ENCODE peak calls at places on chromosomes 2 and 18, in five cellular contexts. One of them, this sample, is unnamed.

GRCh38 chr2:171410101-171410500 is 23.7 kb downstream of the METTL8 start:
- DNase-seq in IMR-90: peak
- DNase-seq in HepG2: no peak
- DNase-seq in GM12878: no peak
- DNase-seq in K562: no peak
- DNase-seq in this sample: no peak

GRCh38 chr2:11581129-11581796 is 47.4 kb downstream of the GREB1 start:
- DNase-seq in IMR-90: no peak
- DNase-seq in HepG2: no peak
- DNase-seq in GM12878: no peak
- DNase-seq in K562: no peak
- DNase-seq in this sample: no peak

GRCh38 chr18:79947881-79948610 is 3.4 kb downstream of the SLC66A2 start:
- DNase-seq in IMR-90: no peak
- DNase-seq in HepG2: peak
- DNase-seq in GM12878: no peak
- DNase-seq in K562: no peak
- DNase-seq in this sample: no peak

GRCh38 chr2:213766465-213766891 is 482.2 kb downstream of the SPAG16 start:
- DNase-seq in IMR-90: no peak
- DNase-seq in HepG2: no peak
- DNase-seq in GM12878: peak
- DNase-seq in K562: no peak
- DNase-seq in this sample: no peak

GRCh38 chr2:206915136-206915535 is 24.2 kb upstream of the CPO start:
- DNase-seq in IMR-90: peak
- DNase-seq in HepG2: peak
- DNase-seq in GM12878: no peak
- DNase-seq in K562: no peak
- DNase-seq in this sample: no peak

GRCh38 chr18:57649536-57650495 is 28.2 kb upstream of the NARS1 start:
- DNase-seq in IMR-90: peak
- DNase-seq in HepG2: no peak
- DNase-seq in GM12878: peak
- DNase-seq in K562: no peak
- DNase-seq in this sample: no peak

GRCh38 chr2:85032621-85033020 is 61.7 kb downstream of the KCMF1 start:
- DNase-seq in IMR-90: peak
- DNase-seq in HepG2: no peak
- DNase-seq in GM12878: no peak
- DNase-seq in K562: no peak
- DNase-seq in this sample: no peak

GRCh38 chr2:60380411-60380810 is 173.0 kb downstream of the BCL11A start:
- DNase-seq in IMR-90: no peak
- DNase-seq in HepG2: no peak
- DNase-seq in GM12878: no peak
- DNase-seq in K562: no peak
- DNase-seq in this sample: no peak

GRCh38 chr18:58455318-58455950 is 173.5 kb downstream of the ALPK2 start:
- DNase-seq in IMR-90: no peak
- DNase-seq in HepG2: no peak
- DNase-seq in GM12878: peak
- DNase-seq in K562: no peak
- DNase-seq in this sample: no peak

GRCh38 chr2:26043862-26044736 is 10.2 kb downstream of the RAB10 start:
- DNase-seq in IMR-90: no peak
- DNase-seq in HepG2: peak
- DNase-seq in GM12878: no peak
- DNase-seq in K562: no peak
- DNase-seq in this sample: no peak

GRCh38 chr2:199922856-199923255 is 11.8 kb downstream of the C2orf69 start:
- DNase-seq in IMR-90: no peak
- DNase-seq in HepG2: no peak
- DNase-seq in GM12878: no peak
- DNase-seq in K562: no peak
- DNase-seq in this sample: peak

GRCh38 chr2:241235396-241235795 is 46.9 kb downstream of the ANO7 start:
- DNase-seq in IMR-90: no peak
- DNase-seq in HepG2: no peak
- DNase-seq in GM12878: no peak
- DNase-seq in K562: no peak
- DNase-seq in this sample: no peak

GRCh38 chr2:52976132-52976949 is 791.3 kb upstream of the CHAC2 start:
- DNase-seq in IMR-90: peak
- DNase-seq in HepG2: no peak
- DNase-seq in GM12878: no peak
- DNase-seq in K562: no peak
- DNase-seq in this sample: no peak

GRCh38 chr2:71655498-71655897 is 202.1 kb downstream of the DYSF start:
- DNase-seq in IMR-90: no peak
- DNase-seq in HepG2: no peak
- DNase-seq in GM12878: no peak
- DNase-seq in K562: no peak
- DNase-seq in this sample: no peak

GRCh38 chr2:109533823-109534222 is 79.9 kb downstream of the SEPTIN10 start:
- DNase-seq in IMR-90: no peak
- DNase-seq in HepG2: no peak
- DNase-seq in GM12878: no peak
- DNase-seq in K562: no peak
- DNase-seq in this sample: no peak
- H3K9ac ChIP-seq in IMR-90: no peak
- H3K9ac ChIP-seq in HepG2: no peak
- H3K9ac ChIP-seq in GM12878: no peak
- H3K9ac ChIP-seq in K562: no peak
- H3K9ac ChIP-seq in this sample: no peak

DNA sequence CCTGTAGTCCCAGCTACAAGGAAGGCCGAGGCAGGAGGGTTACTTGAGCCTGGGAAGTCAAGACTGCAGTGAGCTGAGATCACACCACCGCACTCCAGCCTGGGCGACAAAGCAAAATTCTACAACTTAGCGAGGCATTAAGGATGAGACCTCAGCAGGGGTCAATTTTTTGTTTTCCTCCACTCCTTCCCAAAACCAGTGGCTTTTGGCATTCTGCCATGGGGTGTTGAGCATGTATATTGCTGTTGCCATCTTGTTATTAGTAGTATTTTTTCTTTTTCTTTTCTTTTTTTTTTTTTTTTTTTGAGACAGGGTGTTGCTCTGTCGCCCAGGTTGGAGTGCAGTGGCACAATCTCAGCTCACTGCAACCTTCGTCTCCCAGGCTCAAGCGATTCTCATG is 8.9 kb upstream of the GIGYF2 start:
- DNase-seq in IMR-90: no peak
- DNase-seq in HepG2: no peak
- DNase-seq in GM12878: no peak
- DNase-seq in K562: no peak
- DNase-seq in this sample: no peak
- TF ChIP-seq MXI1 in IMR-90: no peak
- TF ChIP-seq MXI1 in HepG2: no peak
- TF ChIP-seq MXI1 in GM12878: no peak
- TF ChIP-seq MXI1 in K562: no peak
- TF ChIP-seq MXI1 in this sample: no peak

GRCh38 chr2:149489452-149489851 is 98.1 kb downstream of the MMADHC start:
- DNase-seq in IMR-90: no peak
- DNase-seq in HepG2: no peak
- DNase-seq in GM12878: no peak
- DNase-seq in K562: no peak
- DNase-seq in this sample: no peak

GRCh38 chr2:149490296-149490695 is 97.3 kb downstream of the MMADHC start:
- DNase-seq in IMR-90: no peak
- DNase-seq in HepG2: no peak
- DNase-seq in GM12878: no peak
- DNase-seq in K562: no peak
- DNase-seq in this sample: peak

GRCh38 chr2:149486664-149487063 is 100.9 kb downstream of the MMADHC start:
- DNase-seq in IMR-90: no peak
- DNase-seq in HepG2: no peak
- DNase-seq in GM12878: no peak
- DNase-seq in K562: no peak
- DNase-seq in this sample: no peak

GRCh38 chr2:149487189-149487588 is 100.4 kb downstream of the MMADHC start:
- DNase-seq in IMR-90: no peak
- DNase-seq in HepG2: no peak
- DNase-seq in GM12878: no peak
- DNase-seq in K562: no peak
- DNase-seq in this sample: no peak

GRCh38 chr2:149488719-149489440 is 98.7 kb downstream of the MMADHC start:
- DNase-seq in IMR-90: no peak
- DNase-seq in HepG2: no peak
- DNase-seq in GM12878: no peak
- DNase-seq in K562: no peak
- DNase-seq in this sample: no peak
- H3K9ac ChIP-seq in IMR-90: no peak
- H3K9ac ChIP-seq in HepG2: no peak
- H3K9ac ChIP-seq in GM12878: no peak
- H3K9ac ChIP-seq in K562: no peak
- H3K9ac ChIP-seq in this sample: no peak

DNA sequence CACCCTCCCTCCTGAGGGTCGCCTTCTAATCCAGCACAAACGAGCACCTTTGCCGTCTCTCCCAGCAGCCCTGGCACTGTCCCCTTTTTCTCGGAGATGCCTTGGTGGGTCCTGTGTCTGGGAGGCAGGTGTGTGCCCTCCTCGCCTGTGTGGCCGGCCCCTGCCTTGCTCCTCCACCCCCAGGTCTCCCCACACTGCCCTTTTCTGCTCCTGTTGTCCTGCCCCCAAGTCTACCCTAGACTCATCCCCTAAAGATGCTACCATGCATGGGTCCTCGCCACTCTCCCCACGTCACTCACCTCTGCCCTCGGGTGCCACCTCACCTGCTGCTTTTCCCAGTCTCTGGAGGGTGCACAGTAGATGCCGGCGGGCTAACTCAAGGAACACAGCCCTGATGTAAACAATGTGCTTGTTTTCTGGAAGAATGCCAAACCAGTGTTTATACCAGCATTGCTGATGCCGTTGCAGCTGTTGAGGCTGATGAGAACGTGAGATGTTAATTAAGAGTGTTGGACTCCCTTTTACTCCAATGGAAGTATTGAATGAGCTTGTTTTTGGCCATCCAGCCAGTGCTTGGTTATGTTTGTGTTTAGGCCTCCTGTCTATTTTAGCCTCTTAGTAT is 223.1 kb downstream of the AGAP1 start:
- DNase-seq in IMR-90: peak
- DNase-seq in HepG2: no peak
- DNase-seq in GM12878: no peak
- DNase-seq in K562: no peak
- DNase-seq in this sample: peak
- TF ChIP-seq MXI1 in IMR-90: no peak
- TF ChIP-seq MXI1 in HepG2: no peak
- TF ChIP-seq MXI1 in GM12878: no peak
- TF ChIP-seq MXI1 in K562: no peak
- TF ChIP-seq MXI1 in this sample: no peak

DNA sequence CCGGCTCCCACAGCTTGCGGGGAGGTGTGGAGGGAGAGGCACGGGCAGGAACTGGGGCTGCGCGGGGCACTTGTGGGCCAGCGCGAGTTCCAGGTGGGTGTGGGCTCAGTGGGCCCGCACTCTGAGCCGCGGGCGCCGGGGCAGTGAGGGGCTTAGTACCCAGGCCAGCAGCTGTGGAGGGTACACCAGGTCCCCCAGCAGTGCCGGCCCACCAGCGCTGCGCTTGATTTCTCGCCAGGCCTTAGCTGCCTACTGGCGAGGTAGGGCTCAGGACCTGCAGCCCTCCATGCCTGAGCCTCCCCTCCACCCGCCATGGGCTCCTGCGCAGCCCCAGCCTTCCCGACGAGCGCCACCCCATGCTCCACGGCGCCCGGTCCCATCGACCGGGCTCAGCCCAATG is 337.9 kb upstream of the ACVR2A start:
- DNase-seq in IMR-90: no peak
- DNase-seq in HepG2: no peak
- DNase-seq in GM12878: no peak
- DNase-seq in K562: no peak
- DNase-seq in this sample: no peak
- H3K9ac ChIP-seq in IMR-90: no peak
- H3K9ac ChIP-seq in HepG2: no peak
- H3K9ac ChIP-seq in GM12878: no peak
- H3K9ac ChIP-seq in K562: no peak
- H3K9ac ChIP-seq in this sample: no peak

GRCh38 chr2:174833737-174834136 is 69.5 kb upstream of the CHRNA1 start:
- DNase-seq in IMR-90: no peak
- DNase-seq in HepG2: no peak
- DNase-seq in GM12878: no peak
- DNase-seq in K562: no peak
- DNase-seq in this sample: no peak

GRCh38 chr2:174827371-174828369 is 63.4 kb upstream of the CHRNA1 start:
- DNase-seq in IMR-90: peak
- DNase-seq in HepG2: no peak
- DNase-seq in GM12878: no peak
- DNase-seq in K562: no peak
- DNase-seq in this sample: no peak

GRCh38 chr2:174830561-174830960 is 66.3 kb upstream of the CHRNA1 start:
- DNase-seq in IMR-90: no peak
- DNase-seq in HepG2: no peak
- DNase-seq in GM12878: no peak
- DNase-seq in K562: no peak
- DNase-seq in this sample: no peak

GRCh38 chr2:174826051-174826450 is 61.8 kb upstream of the CHRNA1 start:
- DNase-seq in IMR-90: no peak
- DNase-seq in HepG2: no peak
- DNase-seq in GM12878: no peak
- DNase-seq in K562: no peak
- DNase-seq in this sample: no peak

DNA sequence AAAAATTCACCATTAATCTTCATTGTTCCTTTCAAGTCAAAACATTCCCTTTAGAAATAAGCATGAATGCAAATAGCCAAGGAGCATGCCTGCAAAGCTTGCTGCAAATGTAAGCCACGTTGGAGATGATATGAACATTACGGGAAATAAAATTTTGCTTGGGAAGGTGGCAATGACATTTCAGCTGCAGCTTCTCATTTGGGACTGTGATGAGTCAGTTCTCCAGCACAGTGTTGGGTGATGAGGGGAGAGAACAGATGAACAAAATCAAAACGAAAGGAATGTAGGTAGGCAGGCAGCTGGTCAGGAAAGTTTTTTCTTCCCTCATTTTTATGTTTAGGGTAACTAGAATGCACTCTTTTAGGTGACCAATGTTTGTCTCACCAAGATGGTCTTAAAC is 65.3 kb upstream of the CHRNA1 start:
- DNase-seq in IMR-90: peak
- DNase-seq in HepG2: no peak
- DNase-seq in GM12878: no peak
- DNase-seq in K562: no peak
- DNase-seq in this sample: no peak
- TF ChIP-seq MXI1 in IMR-90: no peak
- TF ChIP-seq MXI1 in HepG2: no peak
- TF ChIP-seq MXI1 in GM12878: no peak
- TF ChIP-seq MXI1 in K562: no peak
- TF ChIP-seq MXI1 in this sample: no peak

DNA sequence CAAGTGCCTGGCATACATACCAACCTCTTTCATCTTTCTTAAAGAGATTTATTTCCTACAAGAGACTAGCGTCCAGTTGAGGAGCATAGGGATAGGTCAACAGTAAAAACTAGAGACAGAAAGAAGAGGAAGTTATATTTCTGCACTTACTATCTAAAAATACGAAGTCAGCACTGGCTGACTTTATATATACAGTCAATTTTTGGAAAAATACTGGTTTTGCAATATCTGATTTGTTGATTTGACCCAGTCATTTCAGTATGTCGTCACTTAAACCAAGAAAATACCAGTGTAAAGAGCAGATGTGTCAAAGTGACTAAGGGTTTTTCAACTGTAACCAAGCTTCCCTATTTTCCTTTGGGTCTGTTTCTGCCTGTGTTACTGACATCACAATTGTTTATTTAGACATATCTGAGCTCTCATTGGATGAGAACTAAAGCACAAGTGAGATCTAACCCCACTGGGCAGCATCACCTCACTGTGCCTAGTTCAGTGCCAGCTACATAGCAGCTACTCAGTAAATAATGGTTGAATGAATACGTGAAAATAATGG is 23.0 kb downstream of the CYTIP start:
- DNase-seq in IMR-90: peak
- DNase-seq in HepG2: no peak
- DNase-seq in GM12878: no peak
- DNase-seq in K562: no peak
- DNase-seq in this sample: no peak
- H3K9ac ChIP-seq in IMR-90: no peak
- H3K9ac ChIP-seq in HepG2: no peak
- H3K9ac ChIP-seq in GM12878: no peak
- H3K9ac ChIP-seq in K562: no peak
- H3K9ac ChIP-seq in this sample: no peak